ENCODE peak calls at places on chromosomes 6 and 20, in ten cellular contexts. I is naive thymus-derived CD4-positive, alpha-beta T cell; S is MM.1S; K is kidney; U is ovary; L is sigmoid colon; T is tibial nerve; Z is stomach; V is astrocyte; G is right cardiac atrium. Y is an unnamed sample. For H3K9me3, the result is how much of the 10 kb centered on the place peaks cover.

GRCh38 chr6:33915134-33915533 is 111.3 kb upstream of the MLN start:
- DNase-seq in I (no peak), S (no peak), K (peak), U (no peak), L (peak), T (peak), Z (peak), V (no peak), G (no peak), Y (peak)

GRCh38 chr6:2476376-2476775 is 231.0 kb upstream of the GMDS start:
- DNase-seq in I (no peak), S (no peak), K (no peak), U (no peak), L (no peak), T (no peak), Z (no peak), V (peak), G (no peak), Y (no peak)

GRCh38 chr6:107931894-107932293 is 26.1 kb downstream of the SEC63 start:
- DNase-seq in I (no peak), S (no peak), K (no peak), U (no peak), L (no peak), T (no peak), Z (no peak), V (no peak), G (no peak), Y (no peak)

GRCh38 chr6:68572525-68572924 is 62.6 kb upstream of the ADGRB3 start:
- DNase-seq in I (no peak), S (peak), K (no peak), U (no peak), L (no peak), T (no peak), Z (no peak), V (no peak), G (no peak), Y (no peak)

GRCh38 chr6:155493694-155494143 is 38.1 kb upstream of the NOX3 start:
- DNase-seq in I (no peak), S (peak), K (no peak), U (peak), L (peak), T (peak), Z (peak), V (peak), G (peak), Y (peak)

GRCh38 chr6:147909645-147910044 is 401.2 kb downstream of the SAMD5 start:
- DNase-seq in I (no peak), S (no peak), K (no peak), U (no peak), L (no peak), T (no peak), Z (no peak), V (peak), G (no peak), Y (no peak)

GRCh38 chr6:157761331-157761921 is 61.6 kb upstream of the SNX9 start:
- DNase-seq in I (no peak), S (no peak), K (no peak), U (no peak), L (no peak), T (no peak), Z (no peak), V (peak), G (no peak), Y (no peak)

GRCh38 chr20:36624068-36624813 is 18.7 kb downstream of the RAB5IF start:
- DNase-seq in I (no peak), S (no peak), K (no peak), U (no peak), L (no peak), T (no peak), Z (peak), V (no peak), G (peak), Y (no peak)

GRCh38 chr6:141123084-141123483 is 1009.6 kb upstream of the GJE1 start:
- DNase-seq in I (no peak), S (no peak), K (no peak), U (no peak), L (no peak), T (no peak), Z (no peak), V (peak), G (no peak), Y (no peak)

GRCh38 chr6:6803180-6803978 is 214.9 kb downstream of the LY86 start:
- DNase-seq in I (no peak), S (peak), K (peak), U (no peak), L (no peak), T (no peak), Z (peak), V (no peak), G (no peak), Y (no peak)

GRCh38 chr20:23086056-23086551 is at the start of gene CD93:
- DNase-seq in I (no peak), S (no peak), K (peak), U (peak), L (no peak), T (peak), Z (no peak), V (peak), G (peak), Y (peak)

GRCh38 chr6:125749864-125750691 is 646 bp downstream of the HEY2 start:
- DNase-seq in I (no peak), S (peak), K (no peak), U (no peak), L (no peak), T (no peak), Z (no peak), V (no peak), G (peak), Y (peak)

GRCh38 chr6:96878101-96878500 is 19.6 kb downstream of the NDUFAF4 start:
- DNase-seq in I (no peak), S (no peak), K (no peak), U (no peak), L (no peak), T (no peak), Z (no peak), V (peak), G (no peak), Y (no peak)

GRCh38 chr6:27332692-27333641 is 20.9 kb upstream of the POM121L2 start:
- DNase-seq in I (peak), S (no peak), K (no peak), U (peak), L (no peak), T (no peak), Z (no peak), V (peak), G (no peak), Y (no peak)

GRCh38 chr6:27334141-27334540 is 22.1 kb upstream of the POM121L2 start:
- DNase-seq in I (no peak), S (no peak), K (no peak), U (no peak), L (no peak), T (no peak), Z (no peak), V (no peak), G (no peak), Y (no peak)

GRCh38 chr6:27333642-27334040 is 21.6 kb upstream of the POM121L2 start:
- DNase-seq in I (no peak), S (no peak), K (no peak), U (no peak), L (no peak), T (no peak), Z (no peak), V (no peak), G (no peak), Y (no peak)
- H3K4me3 ChIP-seq in I (peak), S (no peak), K (no peak), U (no peak), L (no peak), T (no peak), Z (peak), V (peak), G (no peak), Y (no peak)

DNA sequence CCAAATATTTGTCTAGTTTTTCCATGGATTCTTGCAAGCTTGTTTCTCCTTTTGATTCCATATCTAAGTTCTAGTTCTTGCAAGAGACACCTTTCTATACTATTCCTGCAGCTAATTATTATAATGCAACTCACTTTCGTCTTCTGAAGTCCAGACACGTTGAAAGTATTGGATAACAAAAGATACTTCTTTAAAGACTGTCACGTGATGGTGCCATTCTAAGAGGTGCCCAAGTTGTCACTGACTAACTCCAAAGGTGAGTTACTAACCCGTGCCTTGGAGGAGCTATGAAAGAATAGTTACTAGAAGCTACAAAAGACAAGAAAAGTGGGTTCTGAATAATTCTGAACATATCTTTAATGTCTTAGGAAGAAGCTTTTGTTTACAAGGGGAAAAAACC is 322.6 kb downstream of the HDGFL1 start:
- DNase-seq in I (no peak), S (no peak), K (no peak), U (no peak), L (no peak), T (no peak), Z (no peak), V (no peak), G (no peak), Y (no peak)
- H3K9me3 ChIP-seq in I (under half), S (under half), K (under half), U (under half), L (under half), T (under half), Z (under half), V (under half), G (under half), Y (under half)

GRCh38 chr20:63253438-63254236 is 626 bp downstream of the NKAIN4 start:
- DNase-seq in I (no peak), S (no peak), K (no peak), U (no peak), L (no peak), T (no peak), Z (no peak), V (no peak), G (no peak), Y (no peak)
- H3K4me3 ChIP-seq in I (no peak), S (no peak), K (no peak), U (no peak), L (peak), T (peak), Z (peak), V (no peak), G (peak), Y (peak)

GRCh38 chr20:59683181-59683580 is 78.8 kb downstream of the PHACTR3 start:
- DNase-seq in I (no peak), S (no peak), K (no peak), U (no peak), L (no peak), T (no peak), Z (no peak), V (no peak), G (no peak), Y (no peak)
- H3K9me3 ChIP-seq in I (under half), S (under half), K (under half), U (under half), L (under half), T (under half), Z (under half), V (under half), G (under half), Y (under half)

GRCh38 chr20:51800132-51800721 is 2.1 kb downstream of the SALL4 start:
- DNase-seq in I (peak), S (peak), K (peak), U (peak), L (no peak), T (peak), Z (peak), V (no peak), G (peak), Y (no peak)
- H3K4me3 ChIP-seq in I (peak), S (peak), K (peak), U (no peak), L (no peak), T (peak), Z (peak), V (peak), G (peak), Y (peak)

Y was measured in tibial artery.